ENCODE peak calls at places on chromosomes 12 and 14, in seven cellular contexts. Q, G, W, B, Y, V and M are unnamed samples.

GRCh38 chr12:111313833-111314259 is 55.0 kb downstream of the PHETA1 start:
- DNase-seq in Q (peak; percentile 66), G (peak; percentile 61), W (peak; percentile 97), B (peak; percentile 88), Y (peak; percentile 92), V (peak; percentile 53), M (peak; percentile 76)

GRCh38 chr12:96034631-96035282 is 630 bp downstream of the LTA4H start:
- DNase-seq in Q (no peak), G (peak; percentile 58), W (peak; percentile 25), B (peak; percentile 29), Y (peak; percentile 9), V (peak; percentile 38), M (no peak)

GRCh38 chr12:51449569-51450246 is 25.1 kb downstream of the SLC4A8 start:
- DNase-seq in Q (no peak), G (no peak), W (no peak), B (no peak), Y (no peak), V (no peak), M (no peak)

GRCh38 chr14:53054457-53054856 is 98.7 kb downstream of the DDHD1 start:
- DNase-seq in Q (no peak), G (no peak), W (no peak), B (no peak), Y (no peak), V (no peak), M (no peak)

GRCh38 chr12:9241301-9241700 is 33.1 kb upstream of the PZP start:
- DNase-seq in Q (no peak), G (no peak), W (no peak), B (no peak), Y (no peak), V (no peak), M (no peak)

GRCh38 chr12:123891516-123892179 is 81.0 kb downstream of the CCDC92 start:
- DNase-seq in Q (no peak), G (no peak), W (no peak), B (no peak), Y (no peak), V (no peak), M (no peak)

GRCh38 chr12:990308-990648 is 745 bp upstream of the ERC1 start:
- DNase-seq in Q (peak; percentile 38), G (peak; percentile 67), W (no peak), B (peak; percentile 37), Y (no peak), V (no peak), M (no peak)

GRCh38 chr12:6697584-6698351 is 2.8 kb downstream of the PIANP start:
- DNase-seq in Q (no peak), G (no peak), W (peak; percentile 86), B (peak; percentile 55), Y (peak; percentile 41), V (no peak), M (peak; percentile 76)

GRCh38 chr12:52132754-52133161 is 53.3 kb downstream of the SMIM41 start:
- DNase-seq in Q (no peak), G (no peak), W (peak; percentile 1), B (no peak), Y (no peak), V (no peak), M (no peak)

GRCh38 chr12:6827982-6828670 is at the start of gene P3H3:
- DNase-seq in Q (no peak), G (peak; percentile 58), W (peak; percentile 73), B (no peak), Y (peak; percentile 43), V (peak; percentile 21), M (peak; percentile 65)

GRCh38 chr12:106275458-106275857 is 27.1 kb upstream of the TCP11L2 start:
- DNase-seq in Q (no peak), G (no peak), W (no peak), B (no peak), Y (no peak), V (no peak), M (no peak)

GRCh38 chr12:105911966-105912365 is 226.8 kb downstream of the NUAK1 start:
- DNase-seq in Q (no peak), G (no peak), W (no peak), B (no peak), Y (no peak), V (no peak), M (no peak)

GRCh38 chr14:74459289-74459946 is 33.4 kb upstream of the SYNDIG1L start:
- DNase-seq in Q (peak; percentile 11), G (no peak), W (peak; percentile 40), B (peak; percentile 64), Y (peak; percentile 43), V (no peak), M (peak; percentile 48)

GRCh38 chr12:93786669-93787397 is 109.7 kb downstream of the CRADD start:
- DNase-seq in Q (no peak), G (no peak), W (no peak), B (no peak), Y (no peak), V (no peak), M (no peak)

GRCh38 chr14:102868956-102869531 is 53.4 kb upstream of the AMN start:
- DNase-seq in Q (no peak), G (no peak), W (no peak), B (no peak), Y (no peak), V (no peak), M (no peak)

GRCh38 chr12:31790759-31791158 is 61.9 kb upstream of the AMN1 start:
- DNase-seq in Q (no peak), G (no peak), W (no peak), B (no peak), Y (no peak), V (no peak), M (no peak)

GRCh38 chr12:49533331-49533730 is 5.5 kb upstream of the KCNH3 start:
- DNase-seq in Q (no peak), G (no peak), W (no peak), B (no peak), Y (no peak), V (peak; percentile 22), M (no peak)